ENCODE peak calls at places on chromosomes 13 and 19, in five cellular contexts. C is T-cell; F is AG08396; P is NCI-H1436; B is effector memory CD4-positive, alpha-beta T cell. W is an unnamed sample.

GRCh38 chr13:74778087-74778486 is 643.9 kb upstream of the KLF12 start:
- DNase-seq in C (no peak), P (no peak), F (no peak), B (no peak), W (no peak)

GRCh38 chr19:7870571-7871279 is 3.5 kb downstream of the PRR36 start:
- DNase-seq in C (peak), B (peak), P (peak), F (no peak), W (no peak)

GRCh38 chr13:50200988-50201387 is 185.7 kb downstream of the KCNRG start:
- DNase-seq in B (no peak), P (no peak), C (no peak), F (no peak), W (no peak)

GRCh38 chr13:41649659-41650058 is 192.3 kb downstream of the RGCC start:
- DNase-seq in F (no peak), B (no peak), P (no peak), C (no peak), W (peak)

GRCh38 chr13:41017153-41017552 is 2.0 kb downstream of the ELF1 start:
- DNase-seq in P (no peak), C (no peak), F (no peak), B (peak), W (no peak)

GRCh38 chr13:113406321-113407102 is 42.6 kb upstream of the GRTP1 start:
- DNase-seq in F (no peak), P (no peak), C (no peak), B (no peak), W (no peak)

GRCh38 chr13:78977311-78977710 is 318.4 kb upstream of the OBI1 start:
- DNase-seq in P (no peak), F (no peak), B (no peak), C (no peak), W (no peak)

GRCh38 chr13:61410669-61411297 is 4.9 kb downstream of the PCDH20 start:
- DNase-seq in P (no peak), B (no peak), C (no peak), F (peak), W (no peak)

GRCh38 chr19:5083547-5083965 is 114.6 kb downstream of the KDM4B start:
- DNase-seq in F (no peak), B (no peak), P (no peak), C (no peak), W (no peak)

GRCh38 chr19:5839312-5840017 is at the start of gene FUT6:
- DNase-seq in F (no peak), B (no peak), C (no peak), P (no peak), W (no peak)

GRCh38 chr19:13764821-13765394 is 586 bp downstream of the MRI1 start:
- DNase-seq in B (no peak), F (peak), P (no peak), C (peak), W (peak)

GRCh38 chr19:55777528-55777927 is 8.6 kb downstream of the RFPL4AL1 start:
- DNase-seq in F (no peak), B (no peak), C (no peak), P (no peak), W (no peak)

GRCh38 chr13:100547805-100548204 is 40.8 kb downstream of the GGACT start:
- DNase-seq in F (no peak), B (no peak), C (no peak), P (no peak), W (no peak)